ENCODE peak calls at places on chromosomes 6 and 20, in five cellular contexts. N, T, K, H and I are unnamed samples.

GRCh38 chr20:41172296-41173140 is 35.2 kb downstream of the PLCG1 start:
- DNase-seq in T (no peak), N (no peak), H (no peak), K (peak), I (no peak)

GRCh38 chr20:61125076-61125475 is 127.0 kb upstream of the CDH4 start:
- DNase-seq in K (no peak), N (no peak), H (no peak), T (no peak), I (no peak)

GRCh38 chr6:75167426-75167825 is 38.4 kb downstream of the COL12A1 start:
- DNase-seq in H (no peak), N (no peak), K (no peak), T (no peak), I (no peak)

GRCh38 chr6:5754904-5755303 is 251.8 kb downstream of the NRN1 start:
- DNase-seq in T (no peak), K (no peak), H (no peak), N (no peak), I (no peak)

GRCh38 chr6:109441069-109441816 is 719 bp downstream of the SMPD2 start:
- DNase-seq in K (peak), N (peak), T (peak), H (peak), I (peak)

GRCh38 chr6:84422380-84422968 is 195.0 kb upstream of the CEP162 start:
- DNase-seq in T (peak), K (peak), H (peak), N (peak), I (peak)

GRCh38 chr6:88119769-88120168 is 46.4 kb downstream of the CNR1 start:
- DNase-seq in H (no peak), K (no peak), T (no peak), N (no peak), I (peak)

GRCh38 chr20:33306228-33306627 is 23.2 kb downstream of the BPIFB1 start:
- DNase-seq in K (no peak), N (no peak), T (no peak), H (no peak), I (no peak)

GRCh38 chr6:18457065-18457817 is 70.1 kb downstream of the RNF144B start:
- DNase-seq in T (no peak), H (no peak), N (no peak), K (no peak), I (no peak)

GRCh38 chr6:14635933-14636599 is 518.5 kb downstream of the CD83 start:
- DNase-seq in K (no peak), N (no peak), H (no peak), T (no peak), I (no peak)

GRCh38 chr6:127737768-127738167 is 160.8 kb downstream of the C6orf58 start:
- DNase-seq in K (no peak), N (peak), T (no peak), H (no peak), I (no peak)

GRCh38 chr6:20791932-20792331 is 257.7 kb downstream of the CDKAL1 start:
- DNase-seq in N (no peak), T (no peak), K (no peak), H (no peak), I (no peak)

GRCh38 chr20:25274891-25275812 is 27.3 kb downstream of the PYGB start:
- DNase-seq in H (no peak), T (no peak), K (peak), N (no peak), I (no peak)

GRCh38 chr20:37528442-37529213 is 952 bp upstream of the BLCAP start:
- DNase-seq in H (no peak), T (no peak), K (peak), N (no peak), I (no peak)

GRCh38 chr6:83853178-83853967 is at the start of gene RIPPLY2:
- DNase-seq in N (peak), K (peak), T (peak), H (no peak), I (peak)

GRCh38 chr20:37389241-37389747 is 43.4 kb downstream of the SRC start:
- DNase-seq in N (no peak), K (no peak), T (peak), H (no peak), I (no peak)

GRCh38 chr6:43911625-43912577 is 141.9 kb downstream of the VEGFA start:
- DNase-seq in T (no peak), K (no peak), H (no peak), N (no peak), I (peak)

GRCh38 chr20:4029505-4030467 is 14.4 kb upstream of the RNF24 start:
- DNase-seq in T (no peak), N (no peak), K (no peak), H (no peak), I (no peak)

GRCh38 chr6:40817369-40817768 is 221.7 kb downstream of the UNC5CL start:
- DNase-seq in K (no peak), T (no peak), H (no peak), N (no peak), I (no peak)

GRCh38 chr6:40810176-40810575 is 223.0 kb upstream of the LRFN2 start:
- DNase-seq in N (no peak), H (no peak), T (peak), K (no peak), I (no peak)

GRCh38 chr6:40819182-40819834 is 219.7 kb downstream of the UNC5CL start:
- DNase-seq in N (no peak), K (no peak), H (no peak), T (no peak), I (peak)

GRCh38 chr6:40816601-40817000 is 222.4 kb downstream of the UNC5CL start:
- DNase-seq in H (no peak), K (no peak), N (no peak), T (no peak), I (no peak)

GRCh38 chr6:40815731-40816130 is 223.3 kb downstream of the UNC5CL start:
- DNase-seq in H (no peak), T (no peak), K (no peak), N (no peak), I (no peak)
- TF ChIP-seq POLR2A in H (no peak), T (no peak), K (no peak), N (no peak), I (no peak)

DNA sequence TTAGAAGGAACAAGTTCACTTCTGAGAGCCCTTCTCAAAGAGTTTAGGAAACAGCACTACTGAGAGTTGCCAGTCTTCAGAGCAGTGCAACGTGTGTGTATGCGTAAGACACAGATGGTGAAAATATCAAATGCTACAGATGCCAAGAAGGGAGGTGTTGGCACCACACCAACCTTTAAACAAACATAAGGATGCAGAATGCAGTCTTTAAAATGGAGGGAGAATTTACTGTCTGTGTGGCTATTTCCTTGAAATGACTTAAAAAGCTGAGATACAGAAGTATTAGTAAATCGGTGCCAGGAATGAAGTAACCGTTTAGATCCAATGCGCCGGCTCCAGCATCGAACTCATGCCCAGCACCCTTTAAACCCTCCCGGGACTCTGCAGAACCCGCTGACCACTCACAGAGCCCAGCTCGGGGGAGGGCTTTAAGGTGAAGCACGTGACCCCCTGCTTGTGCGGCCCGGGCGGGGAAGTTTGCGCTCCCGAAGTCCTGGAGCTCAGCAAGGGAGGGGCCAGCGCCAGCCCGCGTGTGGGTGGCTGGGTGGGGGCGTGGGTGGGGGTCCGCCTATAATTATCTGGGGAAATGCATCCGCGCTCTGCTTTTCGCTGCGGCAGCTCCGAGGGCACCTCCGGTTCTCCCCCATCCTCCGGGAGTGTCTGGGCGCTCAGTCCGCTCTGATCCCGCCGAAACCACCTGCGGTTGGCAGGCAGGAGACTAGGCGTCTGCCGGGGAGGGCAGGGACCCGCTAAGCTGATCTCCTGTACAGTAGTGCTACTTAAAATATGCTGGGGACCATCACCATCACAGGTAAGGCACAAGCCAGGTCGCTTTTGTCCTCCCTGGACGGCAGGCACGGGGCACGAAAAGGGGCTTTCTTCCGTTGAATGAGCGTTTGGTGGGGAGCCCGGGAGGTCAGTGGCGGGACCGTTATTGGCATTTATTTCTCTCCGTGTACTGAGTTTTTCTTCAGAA is 66.0 kb downstream of the ZBTB2 start:
- DNase-seq in H (peak), T (peak), N (peak), K (peak), I (peak)
- TF ChIP-seq POLR2A in H (no peak), T (peak), N (peak), K (no peak), I (no peak)

DNA sequence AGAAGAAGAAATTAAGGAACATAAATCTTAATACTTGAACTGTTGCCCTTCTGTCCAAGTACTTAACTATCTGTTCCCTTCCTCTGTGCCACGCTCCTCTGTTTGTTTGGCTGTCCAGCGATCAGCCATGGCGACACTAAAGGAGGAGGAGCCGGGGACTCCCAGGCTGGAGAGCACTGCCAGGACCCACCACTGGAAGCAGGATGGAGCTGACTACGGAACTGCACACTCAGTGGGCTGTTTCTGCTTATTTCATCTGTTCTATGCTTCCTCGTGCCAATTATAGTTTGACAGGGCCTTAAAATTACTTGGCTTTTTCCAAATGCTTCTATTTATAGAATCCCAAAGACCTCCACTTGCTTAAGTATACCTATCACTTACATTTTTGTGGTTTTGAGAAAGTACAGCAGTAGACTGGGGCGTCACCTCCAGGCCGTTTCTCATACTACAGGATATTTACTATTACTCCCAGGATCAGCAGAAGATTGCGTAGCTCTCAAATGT is 17.1 kb downstream of the IRF4 start:
- DNase-seq in N (peak), K (no peak), T (peak), H (no peak), I (peak)
- TF ChIP-seq POLR2A in N (no peak), K (no peak), T (no peak), H (no peak), I (no peak)

DNA sequence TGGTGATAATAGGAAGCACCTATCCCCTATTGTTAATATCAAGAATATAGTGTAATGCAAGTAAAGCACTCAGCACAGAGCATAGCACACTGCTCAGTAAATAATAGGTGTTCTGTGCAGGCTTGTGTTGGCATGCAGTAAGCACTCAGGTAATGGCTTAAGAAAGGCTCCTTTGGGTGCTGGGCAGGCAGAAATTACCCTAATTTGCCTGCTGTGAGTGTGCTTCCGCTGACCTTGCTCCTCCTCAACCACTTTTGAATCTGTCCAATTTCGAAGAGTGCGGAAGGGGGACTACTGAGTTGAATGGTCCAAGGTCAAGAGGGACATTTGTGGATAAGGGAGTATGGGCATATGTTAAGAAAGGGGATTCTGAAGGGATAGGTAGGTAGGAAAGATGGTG is 15.4 kb downstream of the SRSF3 start:
- DNase-seq in H (no peak), K (no peak), T (no peak), N (no peak), I (no peak)
- TF ChIP-seq POLR2A in H (no peak), K (no peak), T (no peak), N (no peak), I (peak)

GRCh38 chr6:31154436-31154835 is 3.2 kb downstream of the CCHCR1 start:
- DNase-seq in H (no peak), K (no peak), N (no peak), T (no peak), I (no peak)

GRCh38 chr6:31156647-31157046 is 955 bp downstream of the CCHCR1 start:
- DNase-seq in H (no peak), K (no peak), T (no peak), N (no peak), I (no peak)

GRCh38 chr6:31158140-31158862 is at the start of gene TCF19:
- DNase-seq in K (peak), H (peak), T (peak), N (peak), I (peak)

GRCh38 chr6:31158863-31159855 is 770 bp downstream of the TCF19 start:
- DNase-seq in N (no peak), T (no peak), H (peak), K (no peak), I (peak)

GRCh38 chr6:31157543-31158139 is at the start of gene CCHCR1:
- DNase-seq in T (no peak), N (no peak), H (no peak), K (no peak), I (no peak)
- TF ChIP-seq POLR2A in T (no peak), N (no peak), H (no peak), K (no peak), I (no peak)

GRCh38 chr20:49278817-49279676 is 1.2 kb upstream of the ZNFX1 start:
- DNase-seq in N (no peak), K (peak), T (peak), H (no peak), I (no peak)

GRCh38 chr20:49278036-49278816 is at the start of gene ZNFX1:
- DNase-seq in H (peak), K (peak), T (peak), N (peak), I (peak)

GRCh38 chr20:49276895-49277785 is 717 bp downstream of the ZNFX1 start:
- DNase-seq in H (peak), T (no peak), K (peak), N (no peak), I (peak)

GRCh38 chr20:49276201-49276894 is 1.5 kb downstream of the ZNFX1 start:
- DNase-seq in N (peak), H (peak), K (peak), T (no peak), I (peak)

GRCh38 chr20:49277786-49278035 is 146 bp downstream of the ZNFX1 start:
- DNase-seq in H (no peak), N (no peak), T (no peak), K (no peak), I (no peak)
- TF ChIP-seq POLR2A in H (peak), N (no peak), T (no peak), K (no peak), I (no peak)

DNA sequence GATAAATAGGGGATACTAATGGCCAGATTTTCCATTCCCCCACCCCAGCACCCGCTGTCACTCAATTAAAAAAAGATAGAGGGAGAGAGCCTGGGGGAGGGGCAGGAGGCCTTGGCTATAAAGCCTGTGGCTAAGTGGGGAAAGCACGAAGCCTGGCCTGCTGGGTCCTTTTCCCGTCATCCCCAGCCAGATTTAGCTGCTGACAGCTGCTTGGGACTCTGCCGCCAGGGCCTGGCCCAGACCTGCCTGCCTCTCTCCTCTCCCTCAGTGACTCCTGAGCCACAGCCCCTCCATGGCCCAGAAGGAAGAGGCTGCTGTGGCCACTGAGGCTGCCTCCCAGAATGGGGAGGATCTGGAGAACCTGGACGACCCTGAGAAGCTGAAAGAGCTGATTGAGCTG is at the start of gene APOBEC2:
- DNase-seq in K (no peak), H (no peak), T (no peak), N (no peak), I (no peak)
- TF ChIP-seq POLR2A in K (no peak), H (no peak), T (no peak), N (no peak), I (no peak)

DNA sequence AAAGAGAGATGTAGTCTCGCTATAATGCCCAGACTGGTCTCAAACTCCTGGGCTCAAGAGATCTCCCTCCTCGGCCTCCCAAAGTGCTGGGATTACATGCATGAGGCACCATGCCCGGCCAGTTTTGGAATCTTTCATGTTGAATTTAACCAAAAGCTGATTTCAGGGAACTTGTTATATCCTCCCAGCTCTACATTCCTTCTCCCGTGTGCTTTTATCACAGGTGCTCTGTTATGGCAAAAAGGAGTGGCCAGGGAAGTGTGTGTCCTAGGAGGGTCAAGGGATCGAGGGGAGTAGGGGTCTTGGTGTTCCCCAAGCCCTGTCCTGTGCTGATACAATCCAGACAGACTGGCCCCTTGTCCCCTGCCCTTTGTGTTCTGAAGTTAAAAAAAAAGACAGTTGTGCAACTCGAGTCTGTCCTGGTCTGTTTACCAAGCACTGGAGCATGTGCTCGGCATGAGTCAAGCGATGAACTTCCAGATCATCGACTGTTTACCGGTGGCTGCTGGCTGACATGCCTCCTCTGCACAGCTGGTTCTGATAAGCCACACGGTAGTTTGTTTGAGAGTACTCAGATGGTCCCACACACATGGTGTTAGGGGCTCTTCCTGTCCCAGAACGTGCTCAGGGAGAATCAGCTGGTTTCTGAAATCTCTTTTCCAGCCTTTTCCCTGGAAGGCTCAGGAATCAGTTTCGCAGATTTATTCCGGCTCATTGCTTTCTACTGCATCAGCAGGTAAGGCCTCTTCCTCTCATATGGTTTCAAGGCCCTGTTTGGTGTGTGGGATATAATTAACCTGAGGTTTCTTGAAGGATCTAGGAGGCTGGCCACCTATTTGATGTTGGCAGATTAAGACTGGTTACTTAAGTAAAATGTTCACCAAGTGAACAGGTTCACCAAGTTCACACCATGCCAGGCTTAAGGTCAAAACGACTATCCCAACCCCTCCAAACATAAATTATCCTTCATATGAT is 52.6 kb upstream of the NAA20 start:
- DNase-seq in H (peak), K (peak), N (peak), T (peak), I (no peak)
- TF ChIP-seq POLR2A in H (no peak), K (no peak), N (no peak), T (no peak), I (no peak)

DNA sequence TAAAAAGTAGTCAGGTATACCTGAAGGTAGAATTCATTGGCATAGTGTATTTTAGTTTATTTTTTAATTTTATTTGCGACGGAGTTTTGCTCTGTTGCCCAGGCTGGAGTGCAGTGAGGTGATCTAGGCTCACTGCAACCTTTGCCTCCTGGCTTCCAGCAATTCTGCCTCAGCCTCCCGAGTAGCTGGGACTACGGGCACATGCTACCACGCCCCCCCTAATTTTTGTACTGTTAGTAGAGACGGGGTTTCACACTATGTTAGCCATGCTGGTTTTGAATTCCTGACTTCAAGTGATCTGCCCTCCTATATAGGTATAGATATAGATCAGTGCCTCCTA is 102.8 kb upstream of the PRSS16 start:
- DNase-seq in K (no peak), T (no peak), N (no peak), H (no peak), I (peak)
- TF ChIP-seq POLR2A in K (no peak), T (no peak), N (no peak), H (no peak), I (no peak)